ENCODE peak calls at places on chromosomes 11 and 22, in eight cellular contexts. O is lower leg skin; E is left ventricle myocardium inferior; I is coronary artery; N is GF-D8; H is CD8-positive, alpha-beta memory T cell; A is HFFc6; Z is tibial artery. Y is an unnamed sample.

GRCh38 chr11:550021-550745 is 10.4 kb downstream of the LMNTD2 start:
- DNase-seq in E (no peak), I (no peak), H (no peak), N (no peak), O (no peak), Z (no peak), A (no peak), Y (no peak)

GRCh38 chr11:91778758-91779157 is 445.9 kb upstream of the FAT3 start:
- DNase-seq in A (no peak), E (no peak), Z (no peak), N (no peak), I (no peak), H (no peak), O (no peak), Y (no peak)

GRCh38 chr11:102921587-102922220 is 33.8 kb downstream of the MMP13 start:
- DNase-seq in Z (no peak), I (no peak), H (no peak), N (no peak), A (no peak), O (no peak), E (no peak), Y (no peak)

GRCh38 chr11:103773059-103773458 is 263.4 kb upstream of the DDI1 start:
- DNase-seq in H (no peak), N (no peak), I (no peak), Z (no peak), A (peak; percentile 63), O (no peak), E (no peak), Y (no peak)

GRCh38 chr22:37564111-37564711 is 3.9 kb downstream of the CDC42EP1 start:
- DNase-seq in O (no peak), H (no peak), A (no peak), Z (no peak), N (no peak), E (no peak), I (no peak), Y (no peak)

GRCh38 chr11:113384551-113384950 is 3.0 kb upstream of the ANKK1 start:
- DNase-seq in H (no peak), N (no peak), Z (no peak), I (no peak), E (no peak), O (peak; percentile 92), A (peak; percentile 81), Y (no peak)

GRCh38 chr22:23152238-23153114 is 7.2 kb downstream of the RAB36 start:
- DNase-seq in H (no peak), Z (no peak), E (no peak), O (no peak), N (peak; percentile 3), I (no peak), A (no peak), Y (no peak)

GRCh38 chr22:44357296-44357961 is 44.7 kb upstream of the SHISAL1 start:
- DNase-seq in E (peak; percentile 2), I (peak; percentile 63), Z (no peak), N (no peak), H (no peak), A (no peak), O (peak; percentile 66), Y (no peak)

GRCh38 chr11:111582163-111582562 is 20.1 kb upstream of the SIK2 start:
- DNase-seq in O (no peak), H (no peak), Z (no peak), I (no peak), E (no peak), A (no peak), N (peak; percentile 31), Y (no peak)

Y was measured in activated CD4-positive, alpha-beta memory T cell treated with anti-CD3 and anti-CD28 coated beads for 36 hours.